ENCODE peak calls at places on chromosome 11, in ten cellular contexts. One of them, this sample, is unnamed.

GRCh38 chr11:95266751-95267374 is 35.9 kb upstream of the SESN3 start:
- DNase-seq in A549: no peak
- DNase-seq in adrenal gland: no peak
- DNase-seq in iPS DF 6.9: no peak
- DNase-seq in kidney: no peak
- DNase-seq in ovary: no peak
- DNase-seq in spleen: no peak
- DNase-seq in effector memory CD4-positive, alpha-beta T cell: no peak
- DNase-seq in CD4-positive, CD25-positive, alpha-beta regulatory T cell: no peak
- DNase-seq in psoas muscle: no peak
- DNase-seq in this sample: no peak

GRCh38 chr11:65625628-65626342 is 10.2 kb downstream of the PCNX3 start:
- DNase-seq in A549: peak
- DNase-seq in adrenal gland: peak
- DNase-seq in iPS DF 6.9: no peak
- DNase-seq in kidney: peak
- DNase-seq in ovary: no peak
- DNase-seq in spleen: peak
- DNase-seq in effector memory CD4-positive, alpha-beta T cell: peak
- DNase-seq in CD4-positive, CD25-positive, alpha-beta regulatory T cell: peak
- DNase-seq in psoas muscle: no peak
- DNase-seq in this sample: no peak

GRCh38 chr11:117861151-117862018 is 15.1 kb downstream of the FXYD6 start:
- DNase-seq in A549: no peak
- DNase-seq in adrenal gland: no peak
- DNase-seq in iPS DF 6.9: peak
- DNase-seq in kidney: no peak
- DNase-seq in ovary: no peak
- DNase-seq in spleen: no peak
- DNase-seq in effector memory CD4-positive, alpha-beta T cell: no peak
- DNase-seq in CD4-positive, CD25-positive, alpha-beta regulatory T cell: no peak
- DNase-seq in psoas muscle: peak
- DNase-seq in this sample: no peak

GRCh38 chr11:122023614-122024250 is 92.3 kb downstream of the BLID start:
- DNase-seq in A549: no peak
- DNase-seq in adrenal gland: no peak
- DNase-seq in iPS DF 6.9: no peak
- DNase-seq in kidney: no peak
- DNase-seq in ovary: no peak
- DNase-seq in spleen: no peak
- DNase-seq in effector memory CD4-positive, alpha-beta T cell: no peak
- DNase-seq in CD4-positive, CD25-positive, alpha-beta regulatory T cell: no peak
- DNase-seq in psoas muscle: no peak
- DNase-seq in this sample: no peak

GRCh38 chr11:2666828-2667570 is 32.8 kb downstream of the KCNQ1OT1 start:
- DNase-seq in A549: no peak
- DNase-seq in adrenal gland: no peak
- DNase-seq in iPS DF 6.9: no peak
- DNase-seq in kidney: peak
- DNase-seq in ovary: no peak
- DNase-seq in spleen: peak
- DNase-seq in effector memory CD4-positive, alpha-beta T cell: no peak
- DNase-seq in CD4-positive, CD25-positive, alpha-beta regulatory T cell: no peak
- DNase-seq in psoas muscle: peak
- DNase-seq in this sample: peak

GRCh38 chr11:7573558-7574296 is 59.9 kb downstream of the PPFIBP2 start:
- DNase-seq in A549: no peak
- DNase-seq in adrenal gland: no peak
- DNase-seq in iPS DF 6.9: no peak
- DNase-seq in kidney: no peak
- DNase-seq in ovary: no peak
- DNase-seq in spleen: no peak
- DNase-seq in effector memory CD4-positive, alpha-beta T cell: no peak
- DNase-seq in CD4-positive, CD25-positive, alpha-beta regulatory T cell: no peak
- DNase-seq in psoas muscle: no peak
- DNase-seq in this sample: no peak

GRCh38 chr11:490186-490929 is 16.7 kb downstream of the RNH1 start:
- DNase-seq in A549: no peak
- DNase-seq in adrenal gland: no peak
- DNase-seq in iPS DF 6.9: no peak
- DNase-seq in kidney: no peak
- DNase-seq in ovary: no peak
- DNase-seq in spleen: no peak
- DNase-seq in effector memory CD4-positive, alpha-beta T cell: no peak
- DNase-seq in CD4-positive, CD25-positive, alpha-beta regulatory T cell: no peak
- DNase-seq in psoas muscle: peak
- DNase-seq in this sample: no peak

GRCh38 chr11:19910931-19911330 is 198.3 kb downstream of the NAV2 start:
- DNase-seq in A549: no peak
- DNase-seq in adrenal gland: no peak
- DNase-seq in iPS DF 6.9: no peak
- DNase-seq in kidney: no peak
- DNase-seq in ovary: no peak
- DNase-seq in spleen: no peak
- DNase-seq in effector memory CD4-positive, alpha-beta T cell: no peak
- DNase-seq in CD4-positive, CD25-positive, alpha-beta regulatory T cell: no peak
- DNase-seq in psoas muscle: no peak
- DNase-seq in this sample: no peak

GRCh38 chr11:1237128-1237580 is 14.3 kb downstream of the MUC5B start:
- DNase-seq in A549: no peak
- DNase-seq in adrenal gland: no peak
- DNase-seq in iPS DF 6.9: no peak
- DNase-seq in kidney: peak
- DNase-seq in ovary: no peak
- DNase-seq in spleen: peak
- DNase-seq in effector memory CD4-positive, alpha-beta T cell: no peak
- DNase-seq in CD4-positive, CD25-positive, alpha-beta regulatory T cell: no peak
- DNase-seq in psoas muscle: peak
- DNase-seq in this sample: peak

GRCh38 chr11:1393038-1393710 is 3.4 kb downstream of the BRSK2 start:
- DNase-seq in A549: no peak
- DNase-seq in adrenal gland: no peak
- DNase-seq in iPS DF 6.9: no peak
- DNase-seq in kidney: peak
- DNase-seq in ovary: no peak
- DNase-seq in spleen: no peak
- DNase-seq in effector memory CD4-positive, alpha-beta T cell: no peak
- DNase-seq in CD4-positive, CD25-positive, alpha-beta regulatory T cell: no peak
- DNase-seq in psoas muscle: peak
- DNase-seq in this sample: no peak

GRCh38 chr11:72736452-72737069 is 15.6 kb downstream of the ARAP1 start:
- DNase-seq in A549: peak
- DNase-seq in adrenal gland: peak
- DNase-seq in iPS DF 6.9: no peak
- DNase-seq in kidney: peak
- DNase-seq in ovary: no peak
- DNase-seq in spleen: peak
- DNase-seq in effector memory CD4-positive, alpha-beta T cell: peak
- DNase-seq in CD4-positive, CD25-positive, alpha-beta regulatory T cell: peak
- DNase-seq in psoas muscle: peak
- DNase-seq in this sample: no peak

GRCh38 chr11:111571829-111572501 is 30.3 kb upstream of the SIK2 start:
- DNase-seq in A549: no peak
- DNase-seq in adrenal gland: no peak
- DNase-seq in iPS DF 6.9: no peak
- DNase-seq in kidney: no peak
- DNase-seq in ovary: no peak
- DNase-seq in spleen: no peak
- DNase-seq in effector memory CD4-positive, alpha-beta T cell: no peak
- DNase-seq in CD4-positive, CD25-positive, alpha-beta regulatory T cell: no peak
- DNase-seq in psoas muscle: no peak
- DNase-seq in this sample: no peak

GRCh38 chr11:96035031-96035743 is 111.3 kb upstream of the MTMR2 start:
- DNase-seq in A549: no peak
- DNase-seq in adrenal gland: no peak
- DNase-seq in iPS DF 6.9: no peak
- DNase-seq in kidney: no peak
- DNase-seq in ovary: no peak
- DNase-seq in spleen: no peak
- DNase-seq in effector memory CD4-positive, alpha-beta T cell: no peak
- DNase-seq in CD4-positive, CD25-positive, alpha-beta regulatory T cell: no peak
- DNase-seq in psoas muscle: no peak
- DNase-seq in this sample: no peak

GRCh38 chr11:34276465-34276864 is 81.3 kb downstream of the ABTB2 start:
- DNase-seq in A549: no peak
- DNase-seq in adrenal gland: no peak
- DNase-seq in iPS DF 6.9: no peak
- DNase-seq in kidney: no peak
- DNase-seq in ovary: no peak
- DNase-seq in spleen: no peak
- DNase-seq in effector memory CD4-positive, alpha-beta T cell: no peak
- DNase-seq in CD4-positive, CD25-positive, alpha-beta regulatory T cell: no peak
- DNase-seq in psoas muscle: no peak
- DNase-seq in this sample: no peak

GRCh38 chr11:12189543-12190235 is 79.3 kb downstream of the MICAL2 start:
- DNase-seq in A549: no peak
- DNase-seq in adrenal gland: no peak
- DNase-seq in iPS DF 6.9: no peak
- DNase-seq in kidney: no peak
- DNase-seq in ovary: no peak
- DNase-seq in spleen: no peak
- DNase-seq in effector memory CD4-positive, alpha-beta T cell: peak
- DNase-seq in CD4-positive, CD25-positive, alpha-beta regulatory T cell: peak
- DNase-seq in psoas muscle: no peak
- DNase-seq in this sample: peak

DNA sequence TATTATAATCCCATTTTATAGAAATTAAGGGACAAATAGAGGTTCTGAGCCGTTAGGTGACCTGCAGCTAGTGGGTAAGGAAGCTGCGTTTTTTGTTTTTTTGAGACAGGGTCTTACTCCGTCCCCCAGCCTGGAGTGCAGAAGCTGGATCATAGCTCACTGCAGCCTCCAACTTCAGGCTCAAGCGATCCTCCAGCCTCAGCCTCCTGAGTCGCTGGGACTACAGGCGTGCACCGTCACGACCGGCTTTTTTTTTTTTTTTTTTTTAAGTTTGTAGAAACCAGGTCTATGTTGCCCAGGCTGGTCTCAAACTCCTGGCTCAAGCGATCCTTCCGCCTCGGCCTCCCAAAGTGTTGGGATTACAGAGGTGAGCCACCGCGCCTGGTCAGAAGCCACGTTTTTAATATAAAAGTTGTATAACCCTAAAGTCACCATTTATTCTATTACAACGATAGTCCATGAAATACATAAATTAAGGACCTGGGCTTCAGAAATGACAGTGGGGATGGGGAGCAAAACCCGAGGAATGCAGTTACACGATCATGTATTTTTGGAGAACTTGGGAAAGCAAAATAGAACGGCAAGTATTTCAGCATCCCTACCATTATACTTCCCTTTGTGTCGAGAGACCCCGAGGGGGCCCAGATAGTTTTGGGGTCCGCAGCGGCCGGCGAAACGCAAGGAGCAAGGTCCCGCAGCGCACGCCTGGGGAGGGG is 638 bp downstream of the SAAL1 start:
- DNase-seq in A549: no peak
- DNase-seq in adrenal gland: no peak
- DNase-seq in iPS DF 6.9: no peak
- DNase-seq in kidney: peak
- DNase-seq in ovary: no peak
- DNase-seq in spleen: no peak
- DNase-seq in effector memory CD4-positive, alpha-beta T cell: no peak
- DNase-seq in CD4-positive, CD25-positive, alpha-beta regulatory T cell: no peak
- DNase-seq in psoas muscle: no peak
- DNase-seq in this sample: no peak
- H3K27ac ChIP-seq in A549: peak
- H3K27ac ChIP-seq in adrenal gland: no peak
- H3K27ac ChIP-seq in iPS DF 6.9: no peak
- H3K27ac ChIP-seq in kidney: no peak
- H3K27ac ChIP-seq in ovary: peak
- H3K27ac ChIP-seq in spleen: peak
- H3K27ac ChIP-seq in effector memory CD4-positive, alpha-beta T cell: peak
- H3K27ac ChIP-seq in CD4-positive, CD25-positive, alpha-beta regulatory T cell: peak
- H3K27ac ChIP-seq in psoas muscle: peak
- H3K27ac ChIP-seq in this sample: no peak

DNA sequence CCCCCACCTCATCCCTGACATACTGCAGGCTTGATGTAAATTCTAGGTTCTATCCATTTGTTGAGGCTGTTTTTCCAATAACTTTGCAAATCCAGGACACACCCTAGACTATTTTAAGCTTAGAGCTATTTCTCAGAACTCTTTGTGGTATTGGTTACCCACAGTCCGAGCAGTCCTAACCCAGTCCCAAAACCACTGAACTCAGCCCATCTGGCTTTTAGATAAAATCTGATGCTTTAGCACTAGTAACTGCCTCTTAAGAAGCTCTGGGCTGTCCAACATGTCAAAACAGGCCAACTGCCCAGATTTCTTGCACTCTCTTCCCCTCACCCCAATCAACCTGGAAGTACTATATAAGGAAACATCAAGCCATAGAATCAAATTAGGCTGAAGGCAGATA is 344.4 kb upstream of the CADM1 start:
- DNase-seq in A549: no peak
- DNase-seq in adrenal gland: no peak
- DNase-seq in iPS DF 6.9: no peak
- DNase-seq in kidney: no peak
- DNase-seq in ovary: no peak
- DNase-seq in spleen: no peak
- DNase-seq in effector memory CD4-positive, alpha-beta T cell: no peak
- DNase-seq in CD4-positive, CD25-positive, alpha-beta regulatory T cell: no peak
- DNase-seq in psoas muscle: no peak
- DNase-seq in this sample: no peak
- H3K4me3 ChIP-seq in A549: no peak
- H3K4me3 ChIP-seq in adrenal gland: no peak
- H3K4me3 ChIP-seq in iPS DF 6.9: no peak
- H3K4me3 ChIP-seq in kidney: no peak
- H3K4me3 ChIP-seq in ovary: no peak
- H3K4me3 ChIP-seq in spleen: no peak
- H3K4me3 ChIP-seq in effector memory CD4-positive, alpha-beta T cell: no peak
- H3K4me3 ChIP-seq in CD4-positive, CD25-positive, alpha-beta regulatory T cell: no peak
- H3K4me3 ChIP-seq in psoas muscle: no peak
- H3K4me3 ChIP-seq in this sample: no peak

DNA sequence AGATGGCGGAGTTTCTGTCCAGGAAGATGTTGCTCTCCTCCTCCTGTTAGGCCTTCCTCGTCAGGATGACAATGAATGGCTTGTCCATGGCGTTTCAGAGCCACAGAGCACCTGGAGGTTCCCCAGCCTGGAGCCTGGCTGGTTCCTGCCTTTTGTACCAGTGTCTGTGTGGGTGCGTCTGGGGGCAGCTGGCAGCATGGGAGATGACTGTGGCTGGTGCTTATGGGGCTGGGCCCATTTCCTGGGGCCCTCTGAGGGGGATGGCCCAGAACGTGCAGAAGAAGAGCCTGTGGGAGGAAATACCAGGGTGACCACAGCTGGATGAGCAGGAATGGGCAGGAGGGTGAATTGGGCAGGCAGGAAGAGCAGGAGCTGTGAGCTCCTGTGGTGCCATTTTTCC is 6.7 kb downstream of the SLC37A2 start:
- DNase-seq in A549: no peak
- DNase-seq in adrenal gland: peak
- DNase-seq in iPS DF 6.9: no peak
- DNase-seq in kidney: no peak
- DNase-seq in ovary: no peak
- DNase-seq in spleen: peak
- DNase-seq in effector memory CD4-positive, alpha-beta T cell: no peak
- DNase-seq in CD4-positive, CD25-positive, alpha-beta regulatory T cell: no peak
- DNase-seq in psoas muscle: no peak
- DNase-seq in this sample: no peak
- H3K27ac ChIP-seq in A549: no peak
- H3K27ac ChIP-seq in adrenal gland: peak
- H3K27ac ChIP-seq in iPS DF 6.9: no peak
- H3K27ac ChIP-seq in kidney: no peak
- H3K27ac ChIP-seq in ovary: no peak
- H3K27ac ChIP-seq in spleen: peak
- H3K27ac ChIP-seq in effector memory CD4-positive, alpha-beta T cell: no peak
- H3K27ac ChIP-seq in CD4-positive, CD25-positive, alpha-beta regulatory T cell: no peak
- H3K27ac ChIP-seq in psoas muscle: no peak
- H3K27ac ChIP-seq in this sample: no peak

GRCh38 chr11:133710241-133710640 is 135.1 kb downstream of the SPATA19 start:
- DNase-seq in A549: no peak
- DNase-seq in adrenal gland: no peak
- DNase-seq in iPS DF 6.9: no peak
- DNase-seq in kidney: no peak
- DNase-seq in ovary: no peak
- DNase-seq in spleen: no peak
- DNase-seq in effector memory CD4-positive, alpha-beta T cell: no peak
- DNase-seq in CD4-positive, CD25-positive, alpha-beta regulatory T cell: no peak
- DNase-seq in psoas muscle: no peak
- DNase-seq in this sample: no peak
- H3K4me3 ChIP-seq in A549: no peak
- H3K4me3 ChIP-seq in adrenal gland: no peak
- H3K4me3 ChIP-seq in iPS DF 6.9: no peak
- H3K4me3 ChIP-seq in kidney: no peak
- H3K4me3 ChIP-seq in ovary: no peak
- H3K4me3 ChIP-seq in spleen: no peak
- H3K4me3 ChIP-seq in effector memory CD4-positive, alpha-beta T cell: no peak
- H3K4me3 ChIP-seq in CD4-positive, CD25-positive, alpha-beta regulatory T cell: no peak
- H3K4me3 ChIP-seq in psoas muscle: no peak
- H3K4me3 ChIP-seq in this sample: no peak